ENCODE peak calls at places on chromosomes 5 and 9, in five cellular contexts. P is GM12878, H is NT2/D1, G is HepG2, B is H1. T is an unnamed sample.

GRCh38 chr9:137912671-137913070 is 35.1 kb downstream of the CACNA1B start:
- DNase-seq in P (no peak), H (no peak), G (no peak), B (no peak), T (no peak)

GRCh38 chr9:77386187-77386586 is 208.9 kb downstream of the VPS13A start:
- DNase-seq in P (no peak), H (no peak), G (no peak), B (no peak), T (no peak)

GRCh38 chr5:8907168-8907868 is 638.6 kb downstream of the SEMA5A start:
- DNase-seq in P (no peak), H (no peak), G (no peak), B (no peak), T (no peak)

GRCh38 chr5:110038297-110038997 is 348.7 kb downstream of the MAN2A1 start:
- DNase-seq in P (no peak), H (no peak), G (no peak), B (no peak), T (no peak)

GRCh38 chr5:2993301-2993700 is 241.8 kb upstream of the IRX2 start:
- DNase-seq in P (no peak), H (no peak), G (no peak), B (no peak), T (no peak)

GRCh38 chr5:146447734-146448380 is 724 bp downstream of the TCERG1 start:
- DNase-seq in P (no peak), H (no peak), G (peak; percentile 47), B (no peak), T (no peak)

GRCh38 chr5:126971455-126972019 is 58.8 kb downstream of the MARCHF3 start:
- DNase-seq in P (no peak), H (no peak), G (no peak), B (no peak), T (no peak)

GRCh38 chr9:125889524-125890473 is 142.6 kb downstream of the PBX3 start:
- DNase-seq in P (no peak), H (peak; percentile 36), G (no peak), B (peak; percentile 70), T (peak; percentile 36)

GRCh38 chr9:89874351-89875321 is 269.8 kb downstream of the GADD45G start:
- DNase-seq in P (no peak), H (no peak), G (no peak), B (peak; percentile 29), T (no peak)

GRCh38 chr5:167982-168660 is 23.2 kb upstream of the LRRC14B start:
- DNase-seq in P (no peak), H (no peak), G (no peak), B (no peak), T (no peak)

GRCh38 chr5:141476132-141476909 is 555 bp downstream of the PCDHGC3 start:
- DNase-seq in P (no peak), H (no peak), G (no peak), B (peak; percentile 75), T (no peak)

GRCh38 chr5:134543820-134544692 is 18.6 kb downstream of the JADE2 start:
- DNase-seq in P (no peak), H (no peak), G (no peak), B (no peak), T (no peak)

GRCh38 chr9:113823421-113823820 is 52.7 kb upstream of the ZNF618 start:
- DNase-seq in P (no peak), H (no peak), G (no peak), B (no peak), T (no peak)

GRCh38 chr5:81007637-81008027 is 47.5 kb downstream of the RASGRF2 start:
- DNase-seq in P (no peak), H (no peak), G (no peak), B (no peak), T (no peak)

GRCh38 chr5:93894471-93895354 is 153.3 kb upstream of the POU5F2 start:
- DNase-seq in P (no peak), H (peak; percentile 1), G (no peak), B (no peak), T (no peak)

GRCh38 chr9:135533093-135533492 is 11.9 kb downstream of the LCN1 start:
- DNase-seq in P (no peak), H (no peak), G (no peak), B (peak; percentile 19), T (no peak)

GRCh38 chr5:56233230-56233629 is at the start of gene ANKRD55:
- DNase-seq in P (no peak), H (no peak), G (no peak), B (no peak), T (no peak)

GRCh38 chr5:140128376-140128775 is 2.6 kb downstream of the IGIP start:
- DNase-seq in P (no peak), H (no peak), G (no peak), B (no peak), T (no peak)

GRCh38 chr9:969310-969692 is 7.2 kb upstream of the DMRT3 start:
- DNase-seq in P (no peak), H (no peak), G (no peak), B (no peak), T (peak; percentile 26)

GRCh38 chr9:106438928-106439327 is 424.0 kb upstream of the ZNF462 start:
- DNase-seq in P (no peak), H (no peak), G (no peak), B (no peak), T (no peak)

GRCh38 chr5:52784741-52785140 is 3.0 kb upstream of the ITGA1 start:
- DNase-seq in P (no peak), H (no peak), G (no peak), B (no peak), T (no peak)

DNA sequence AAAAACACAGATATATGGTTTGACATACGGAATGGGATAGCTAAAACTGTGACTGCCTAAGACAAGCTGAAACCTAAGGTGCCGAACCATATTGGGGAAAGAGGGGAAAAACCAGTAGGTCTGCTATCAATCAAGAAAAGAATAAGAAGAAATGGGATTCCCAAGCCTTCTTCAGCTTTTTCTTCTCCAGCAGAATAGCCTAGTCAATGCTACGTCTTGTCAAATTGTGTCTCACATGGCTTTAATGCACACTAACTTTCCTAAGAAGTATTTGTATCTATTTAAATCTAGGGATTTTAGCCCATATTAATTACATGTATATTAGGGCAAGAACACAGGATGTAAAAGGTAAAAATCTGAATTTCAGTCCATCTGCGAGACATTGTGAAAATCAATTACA is 797 bp upstream of the FBXO38 start:
- DNase-seq in P (no peak), H (no peak), G (no peak), B (no peak), T (no peak)
- TF ChIP-seq SUZ12 in P (no peak), H (no peak), G (no peak), B (no peak), T (no peak)

GRCh38 chr5:35815089-35815936 is 41.4 kb upstream of the IL7R start:
- DNase-seq in P (no peak), H (no peak), G (peak; percentile 44), B (no peak), T (peak; percentile 54)
- TF ChIP-seq SUZ12 in P (no peak), H (no peak), G (no peak), B (no peak), T (no peak)

GRCh38 chr5:57754616-57755015 is 272.0 kb upstream of the ACTBL2 start:
- DNase-seq in P (no peak), H (no peak), G (no peak), B (no peak), T (no peak)
- TF ChIP-seq SUZ12 in P (no peak), H (no peak), G (no peak), B (no peak), T (no peak)

GRCh38 chr9:132882616-132883015 is 3.9 kb downstream of the SPACA9 start:
- DNase-seq in P (no peak), H (no peak), G (no peak), B (no peak), T (no peak)

GRCh38 chr9:132883349-132884294 is 4.9 kb downstream of the SPACA9 start:
- DNase-seq in P (no peak), H (no peak), G (no peak), B (no peak), T (no peak)

GRCh38 chr9:132880311-132880661 is 1.6 kb downstream of the SPACA9 start:
- DNase-seq in P (no peak), H (no peak), G (no peak), B (no peak), T (no peak)

GRCh38 chr9:132879443-132880310 is 979 bp downstream of the SPACA9 start:
- DNase-seq in P (no peak), H (no peak), G (no peak), B (no peak), T (no peak)

GRCh38 chr9:132881826-132882225 is 3.1 kb downstream of the SPACA9 start:
- DNase-seq in P (no peak), H (no peak), G (no peak), B (no peak), T (no peak)
- TF ChIP-seq SUZ12 in P (no peak), H (no peak), G (no peak), B (no peak), T (no peak)

DNA sequence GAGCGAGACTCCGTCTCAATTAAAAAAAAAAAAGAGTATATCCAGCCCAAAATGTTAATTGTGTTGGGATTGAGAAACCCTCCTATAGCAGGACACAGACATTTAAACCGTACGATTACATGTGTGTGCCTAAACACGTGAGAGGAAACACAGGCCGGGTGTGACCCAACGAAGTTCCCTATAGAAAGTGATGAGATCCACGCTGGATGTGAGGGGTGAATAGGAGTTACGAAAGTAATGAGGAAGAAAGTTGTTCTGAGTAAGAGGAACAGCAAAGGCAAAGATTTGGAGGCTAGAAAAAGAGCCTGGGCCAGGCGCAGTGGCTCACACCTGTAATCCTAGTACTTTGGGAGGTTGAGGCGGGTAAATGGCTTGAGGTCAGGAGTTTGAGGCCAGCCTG is 13.6 kb downstream of the NAIF1 start:
- DNase-seq in P (no peak), H (no peak), G (no peak), B (no peak), T (no peak)
- TF ChIP-seq SUZ12 in P (no peak), H (no peak), G (no peak), B (no peak), T (no peak)

DNA sequence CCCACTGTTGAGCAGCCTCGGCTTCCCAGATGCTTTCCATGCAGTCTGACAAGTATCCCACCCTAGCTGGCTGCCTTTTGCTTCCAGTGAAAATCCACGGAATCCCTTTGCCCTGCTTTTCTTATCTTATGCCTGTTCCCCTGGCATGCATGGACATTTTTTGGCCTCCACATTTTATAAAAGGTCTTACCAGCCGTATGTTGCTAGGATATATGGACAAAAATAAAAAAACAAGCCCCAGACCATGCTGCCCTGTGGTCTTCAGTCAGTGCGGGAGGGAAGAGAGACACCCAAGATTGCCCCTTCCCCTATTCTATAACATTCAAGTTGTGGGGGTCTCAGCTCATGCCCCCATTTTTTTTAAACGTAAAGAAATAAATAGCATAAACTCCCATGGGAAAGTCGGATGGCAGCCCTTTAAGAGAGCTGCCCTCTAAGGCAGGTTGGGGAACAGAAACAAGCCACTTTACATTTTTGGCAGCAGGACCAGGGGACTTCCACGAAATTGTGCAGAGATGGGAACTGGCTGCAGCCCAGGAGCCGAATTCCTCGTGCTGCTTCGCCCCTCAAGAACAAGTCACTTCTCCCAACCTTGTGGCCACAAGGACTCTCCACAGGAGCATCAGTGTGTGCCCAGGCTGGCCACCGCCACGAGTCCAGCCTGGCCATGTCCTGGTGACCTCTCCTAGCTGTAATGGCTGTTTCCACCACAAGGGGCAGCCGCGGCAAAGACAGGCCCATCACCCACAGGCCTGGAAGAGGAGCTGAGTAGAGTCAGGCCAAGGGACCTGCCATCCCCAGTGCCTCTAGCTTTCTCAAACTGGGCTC is 129.4 kb downstream of the COL23A1 start:
- DNase-seq in P (no peak), H (peak; percentile 57), G (peak; percentile 20), B (peak; percentile 96), T (peak; percentile 92)
- TF ChIP-seq SUZ12 in P (no peak), H (no peak), G (no peak), B (no peak), T (no peak)